ENCODE peak calls at places on chromosomes 7 and 10, in nine cellular contexts. One of them, this sample, is unnamed.

GRCh38 chr7:157520249-157520648 is 183.4 kb downstream of the DNAJB6 start:
- DNase-seq in activated T-helper 1 cell treated with Interleukin-2 at 50 U/mL for 16 hours: no peak
- DNase-seq in lower lobe of right lung: no peak
- DNase-seq in Right ventricle myocardium superior: peak
- DNase-seq in LHCN-M2: no peak
- DNase-seq in HS-5: no peak
- DNase-seq in A549: no peak
- DNase-seq in lung: no peak
- DNase-seq in astrocyte: no peak
- DNase-seq in this sample: no peak

GRCh38 chr10:107631876-107632275 is 467.4 kb upstream of the SORCS1 start:
- DNase-seq in A549: no peak
- DNase-seq in astrocyte: no peak
- DNase-seq in HS-5: no peak
- DNase-seq in Right ventricle myocardium superior: no peak
- DNase-seq in LHCN-M2: peak
- DNase-seq in lower lobe of right lung: no peak
- DNase-seq in lung: no peak
- DNase-seq in activated T-helper 1 cell treated with Interleukin-2 at 50 U/mL for 16 hours: no peak
- DNase-seq in this sample: no peak

GRCh38 chr10:117544729-117545140 is 2.2 kb downstream of the EMX2 start:
- DNase-seq in lower lobe of right lung: no peak
- DNase-seq in LHCN-M2: no peak
- DNase-seq in lung: no peak
- DNase-seq in HS-5: no peak
- DNase-seq in astrocyte: no peak
- DNase-seq in Right ventricle myocardium superior: no peak
- DNase-seq in A549: no peak
- DNase-seq in activated T-helper 1 cell treated with Interleukin-2 at 50 U/mL for 16 hours: no peak
- DNase-seq in this sample: no peak

GRCh38 chr7:30437823-30438574 is 40.6 kb downstream of the NOD1 start:
- DNase-seq in lower lobe of right lung: no peak
- DNase-seq in astrocyte: no peak
- DNase-seq in activated T-helper 1 cell treated with Interleukin-2 at 50 U/mL for 16 hours: no peak
- DNase-seq in HS-5: no peak
- DNase-seq in A549: no peak
- DNase-seq in lung: no peak
- DNase-seq in Right ventricle myocardium superior: no peak
- DNase-seq in LHCN-M2: no peak
- DNase-seq in this sample: no peak

GRCh38 chr10:30813872-30814471 is 184.4 kb upstream of the LYZL2 start:
- DNase-seq in astrocyte: peak
- DNase-seq in A549: no peak
- DNase-seq in activated T-helper 1 cell treated with Interleukin-2 at 50 U/mL for 16 hours: no peak
- DNase-seq in HS-5: peak
- DNase-seq in LHCN-M2: peak
- DNase-seq in Right ventricle myocardium superior: no peak
- DNase-seq in lower lobe of right lung: no peak
- DNase-seq in lung: no peak
- DNase-seq in this sample: no peak

GRCh38 chr7:18753972-18754610 is 258.5 kb downstream of the HDAC9 start:
- DNase-seq in Right ventricle myocardium superior: no peak
- DNase-seq in activated T-helper 1 cell treated with Interleukin-2 at 50 U/mL for 16 hours: no peak
- DNase-seq in A549: no peak
- DNase-seq in LHCN-M2: peak
- DNase-seq in HS-5: peak
- DNase-seq in astrocyte: peak
- DNase-seq in lung: no peak
- DNase-seq in lower lobe of right lung: no peak
- DNase-seq in this sample: no peak

GRCh38 chr7:70400829-70401380 is 731.0 kb upstream of the GALNT17 start:
- DNase-seq in LHCN-M2: no peak
- DNase-seq in lung: no peak
- DNase-seq in astrocyte: no peak
- DNase-seq in A549: no peak
- DNase-seq in HS-5: no peak
- DNase-seq in Right ventricle myocardium superior: no peak
- DNase-seq in activated T-helper 1 cell treated with Interleukin-2 at 50 U/mL for 16 hours: no peak
- DNase-seq in lower lobe of right lung: no peak
- DNase-seq in this sample: no peak

GRCh38 chr7:38545977-38546376 is 85.2 kb downstream of the AMPH start:
- DNase-seq in astrocyte: no peak
- DNase-seq in Right ventricle myocardium superior: no peak
- DNase-seq in activated T-helper 1 cell treated with Interleukin-2 at 50 U/mL for 16 hours: no peak
- DNase-seq in lung: no peak
- DNase-seq in lower lobe of right lung: no peak
- DNase-seq in HS-5: no peak
- DNase-seq in A549: no peak
- DNase-seq in LHCN-M2: no peak
- DNase-seq in this sample: no peak

GRCh38 chr7:28695300-28696261 is 262.5 kb downstream of the TRIL start:
- DNase-seq in Right ventricle myocardium superior: no peak
- DNase-seq in lower lobe of right lung: no peak
- DNase-seq in LHCN-M2: no peak
- DNase-seq in A549: no peak
- DNase-seq in lung: no peak
- DNase-seq in HS-5: no peak
- DNase-seq in astrocyte: no peak
- DNase-seq in activated T-helper 1 cell treated with Interleukin-2 at 50 U/mL for 16 hours: no peak
- DNase-seq in this sample: peak

This sample was measured in left ventricle myocardium superior.